ENCODE peak calls at places on chromosomes 13 and 19, in seven cellular contexts. One of them, this sample, is unnamed.

GRCh38 chr19:4051175-4052101 is 15.3 kb downstream of the ZBTB7A start:
- DNase-seq in brain microvascular endothelial cell: peak
- DNase-seq in kidney: no peak
- DNase-seq in MCF 10A: peak
- DNase-seq in mucosa of descending colon: peak
- DNase-seq in GM23338: no peak
- DNase-seq in thyroid gland: no peak
- DNase-seq in this sample: no peak

GRCh38 chr13:96052655-96053002 is 572 bp downstream of the UGGT2 start:
- DNase-seq in MCF 10A: peak
- DNase-seq in GM23338: peak
- DNase-seq in thyroid gland: no peak
- DNase-seq in brain microvascular endothelial cell: peak
- DNase-seq in mucosa of descending colon: no peak
- DNase-seq in kidney: no peak
- DNase-seq in this sample: no peak

GRCh38 chr13:43113603-43114002 is 90.2 kb downstream of the DNAJC15 start:
- DNase-seq in thyroid gland: no peak
- DNase-seq in brain microvascular endothelial cell: no peak
- DNase-seq in kidney: no peak
- DNase-seq in GM23338: no peak
- DNase-seq in MCF 10A: no peak
- DNase-seq in mucosa of descending colon: no peak
- DNase-seq in this sample: no peak

GRCh38 chr13:85469320-85469719 is 329.9 kb downstream of the SLITRK6 start:
- DNase-seq in brain microvascular endothelial cell: no peak
- DNase-seq in thyroid gland: no peak
- DNase-seq in GM23338: no peak
- DNase-seq in kidney: no peak
- DNase-seq in mucosa of descending colon: no peak
- DNase-seq in MCF 10A: no peak
- DNase-seq in this sample: no peak

GRCh38 chr19:55208880-55209429 is 346 bp downstream of the PTPRH start:
- DNase-seq in thyroid gland: no peak
- DNase-seq in kidney: peak
- DNase-seq in MCF 10A: no peak
- DNase-seq in mucosa of descending colon: no peak
- DNase-seq in GM23338: no peak
- DNase-seq in brain microvascular endothelial cell: no peak
- DNase-seq in this sample: no peak

GRCh38 chr19:10404888-10405808 is 1.8 kb upstream of the CDC37 start:
- DNase-seq in brain microvascular endothelial cell: no peak
- DNase-seq in thyroid gland: no peak
- DNase-seq in mucosa of descending colon: peak
- DNase-seq in MCF 10A: no peak
- DNase-seq in GM23338: peak
- DNase-seq in kidney: no peak
- DNase-seq in this sample: no peak

GRCh38 chr19:50349277-50350057 is 16.0 kb downstream of the NAPSA start:
- DNase-seq in thyroid gland: no peak
- DNase-seq in GM23338: peak
- DNase-seq in brain microvascular endothelial cell: no peak
- DNase-seq in kidney: no peak
- DNase-seq in mucosa of descending colon: no peak
- DNase-seq in MCF 10A: no peak
- DNase-seq in this sample: no peak

GRCh38 chr19:15124572-15125231 is 17.5 kb downstream of the SYDE1 start:
- DNase-seq in MCF 10A: peak
- DNase-seq in mucosa of descending colon: peak
- DNase-seq in brain microvascular endothelial cell: no peak
- DNase-seq in thyroid gland: peak
- DNase-seq in GM23338: peak
- DNase-seq in kidney: no peak
- DNase-seq in this sample: no peak

GRCh38 chr13:25898991-25899390 is 152.8 kb downstream of the SHISA2 start:
- DNase-seq in thyroid gland: no peak
- DNase-seq in MCF 10A: no peak
- DNase-seq in kidney: no peak
- DNase-seq in GM23338: no peak
- DNase-seq in brain microvascular endothelial cell: no peak
- DNase-seq in mucosa of descending colon: no peak
- DNase-seq in this sample: no peak

DNA sequence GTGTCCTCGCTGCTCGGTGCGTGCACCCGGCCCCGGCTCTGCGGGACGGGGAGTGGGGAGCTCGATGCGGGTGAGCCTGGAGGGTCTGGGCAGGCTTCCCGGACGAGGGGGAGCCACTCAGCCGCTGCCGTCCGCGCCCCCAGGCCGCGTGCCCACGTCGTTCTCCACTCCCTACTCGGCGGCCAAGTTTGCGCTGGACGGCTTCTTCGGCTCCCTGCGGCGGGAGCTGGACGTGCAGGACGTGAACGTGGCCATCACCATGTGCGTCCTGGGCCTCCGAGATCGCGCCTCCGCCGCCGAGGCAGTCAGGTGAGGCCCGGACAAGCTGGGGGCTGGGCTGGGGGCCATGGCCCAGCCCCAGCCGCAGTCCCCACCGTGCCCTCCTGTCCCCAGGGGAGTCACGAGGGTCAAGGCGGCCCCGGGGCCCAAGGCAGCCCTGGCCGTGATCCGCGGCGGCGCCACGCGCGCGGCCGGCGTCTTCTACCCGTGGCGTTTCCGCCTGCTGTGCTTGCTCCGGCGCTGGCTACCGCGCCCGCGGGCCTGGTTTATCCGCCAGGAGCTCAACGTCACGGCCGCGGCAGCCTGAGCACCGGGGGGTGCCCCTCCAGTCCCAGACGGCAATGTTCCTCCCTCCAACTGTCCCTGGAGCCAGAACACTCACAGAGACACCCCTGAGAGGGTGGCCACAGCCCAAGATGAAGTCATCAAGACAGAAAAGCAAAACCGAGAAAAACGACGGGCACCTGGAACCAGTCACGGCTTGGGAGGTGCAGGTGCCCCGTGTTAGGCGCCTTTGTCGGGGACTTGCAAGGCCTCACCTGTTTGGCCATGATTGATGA is 2.5 kb upstream of the RPL36 start:
- DNase-seq in kidney: no peak
- DNase-seq in GM23338: no peak
- DNase-seq in thyroid gland: no peak
- DNase-seq in mucosa of descending colon: peak
- DNase-seq in MCF 10A: no peak
- DNase-seq in brain microvascular endothelial cell: no peak
- DNase-seq in this sample: no peak
- TF ChIP-seq CTCF in kidney: no peak
- TF ChIP-seq CTCF in GM23338: no peak
- TF ChIP-seq CTCF in thyroid gland: no peak
- TF ChIP-seq CTCF in mucosa of descending colon: no peak
- TF ChIP-seq CTCF in MCF 10A: no peak
- TF ChIP-seq CTCF in brain microvascular endothelial cell: no peak
- TF ChIP-seq CTCF in this sample: no peak

GRCh38 chr19:959935-960502 is 24.1 kb upstream of the WDR18 start:
- DNase-seq in MCF 10A: no peak
- DNase-seq in kidney: peak
- DNase-seq in brain microvascular endothelial cell: no peak
- DNase-seq in thyroid gland: no peak
- DNase-seq in mucosa of descending colon: no peak
- DNase-seq in GM23338: peak
- DNase-seq in this sample: no peak
- TF ChIP-seq CTCF in MCF 10A: no peak
- TF ChIP-seq CTCF in kidney: no peak
- TF ChIP-seq CTCF in brain microvascular endothelial cell: peak
- TF ChIP-seq CTCF in thyroid gland: no peak
- TF ChIP-seq CTCF in mucosa of descending colon: no peak
- TF ChIP-seq CTCF in GM23338: peak
- TF ChIP-seq CTCF in this sample: no peak

GRCh38 chr13:27461940-27462584 is 11.7 kb upstream of the MTIF3 start:
- DNase-seq in thyroid gland: no peak
- DNase-seq in GM23338: no peak
- DNase-seq in kidney: no peak
- DNase-seq in mucosa of descending colon: no peak
- DNase-seq in MCF 10A: no peak
- DNase-seq in brain microvascular endothelial cell: no peak
- DNase-seq in this sample: no peak
- TF ChIP-seq CTCF in thyroid gland: no peak
- TF ChIP-seq CTCF in GM23338: no peak
- TF ChIP-seq CTCF in kidney: no peak
- TF ChIP-seq CTCF in mucosa of descending colon: no peak
- TF ChIP-seq CTCF in MCF 10A: no peak
- TF ChIP-seq CTCF in brain microvascular endothelial cell: no peak
- TF ChIP-seq CTCF in this sample: no peak

DNA sequence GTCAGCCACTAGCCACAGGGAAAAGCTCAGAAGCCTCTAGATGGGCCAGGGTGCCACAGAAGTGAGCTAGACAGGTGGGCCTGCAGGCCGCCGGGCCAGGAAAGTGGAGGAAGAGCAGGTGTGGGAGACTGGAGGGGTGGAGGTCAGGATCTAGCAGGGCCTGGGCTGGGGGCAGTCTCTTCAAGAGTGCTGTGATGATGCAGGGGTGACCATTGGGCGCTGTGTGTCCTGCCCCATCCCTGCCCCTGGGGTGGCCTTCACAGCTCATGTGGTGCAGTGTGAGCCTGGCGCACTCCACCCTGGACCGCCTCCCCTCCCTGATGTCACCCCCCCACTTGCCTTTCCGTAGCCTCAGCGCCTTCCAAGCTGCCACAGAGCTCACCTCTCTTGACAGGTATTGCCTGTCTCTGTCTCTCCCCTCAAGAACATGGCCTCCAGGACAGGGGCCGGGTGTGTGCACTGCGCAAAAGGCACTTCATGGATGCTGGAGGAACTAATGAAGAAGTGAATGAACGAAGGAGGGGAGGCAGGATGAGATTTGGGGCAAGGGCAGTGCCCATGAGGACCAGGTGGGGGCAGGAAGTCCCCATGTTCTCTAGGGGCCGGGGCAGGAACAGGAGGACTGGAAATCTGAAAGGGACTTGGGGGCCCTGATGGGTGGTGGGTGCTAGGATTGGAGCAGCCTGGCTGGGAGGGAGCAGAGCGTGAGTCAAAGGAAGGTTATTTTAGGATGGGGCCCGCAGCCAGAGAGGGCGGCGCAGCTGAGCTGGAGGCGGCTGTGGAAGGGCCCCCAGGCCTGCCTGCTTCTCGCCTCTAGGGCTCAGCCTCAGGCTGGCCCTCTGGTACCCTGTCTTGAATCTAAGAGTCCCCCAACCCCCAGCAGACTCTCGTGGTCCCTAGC is 6.6 kb downstream of the SSBP4 start:
- DNase-seq in MCF 10A: no peak
- DNase-seq in brain microvascular endothelial cell: peak
- DNase-seq in kidney: no peak
- DNase-seq in GM23338: peak
- DNase-seq in mucosa of descending colon: peak
- DNase-seq in thyroid gland: no peak
- DNase-seq in this sample: no peak
- TF ChIP-seq CTCF in MCF 10A: no peak
- TF ChIP-seq CTCF in brain microvascular endothelial cell: peak
- TF ChIP-seq CTCF in kidney: no peak
- TF ChIP-seq CTCF in GM23338: peak
- TF ChIP-seq CTCF in mucosa of descending colon: no peak
- TF ChIP-seq CTCF in thyroid gland: no peak
- TF ChIP-seq CTCF in this sample: no peak

GRCh38 chr13:98846521-98846920 is 94.0 kb upstream of the SLC15A1 start:
- DNase-seq in brain microvascular endothelial cell: no peak
- DNase-seq in thyroid gland: no peak
- DNase-seq in mucosa of descending colon: no peak
- DNase-seq in GM23338: no peak
- DNase-seq in MCF 10A: no peak
- DNase-seq in kidney: no peak
- DNase-seq in this sample: no peak

GRCh38 chr13:98842858-98843481 is 90.5 kb upstream of the SLC15A1 start:
- DNase-seq in kidney: peak
- DNase-seq in mucosa of descending colon: peak
- DNase-seq in GM23338: peak
- DNase-seq in thyroid gland: peak
- DNase-seq in brain microvascular endothelial cell: peak
- DNase-seq in MCF 10A: peak
- DNase-seq in this sample: peak

GRCh38 chr13:98845726-98846125 is 93.3 kb upstream of the SLC15A1 start:
- DNase-seq in mucosa of descending colon: no peak
- DNase-seq in thyroid gland: no peak
- DNase-seq in brain microvascular endothelial cell: no peak
- DNase-seq in GM23338: no peak
- DNase-seq in kidney: no peak
- DNase-seq in MCF 10A: no peak
- DNase-seq in this sample: no peak

GRCh38 chr13:98842074-98842473 is 89.6 kb upstream of the SLC15A1 start:
- DNase-seq in brain microvascular endothelial cell: no peak
- DNase-seq in MCF 10A: no peak
- DNase-seq in mucosa of descending colon: no peak
- DNase-seq in thyroid gland: peak
- DNase-seq in kidney: no peak
- DNase-seq in GM23338: no peak
- DNase-seq in this sample: no peak

GRCh38 chr13:98843482-98843877 is 91.0 kb upstream of the SLC15A1 start:
- DNase-seq in thyroid gland: no peak
- DNase-seq in brain microvascular endothelial cell: no peak
- DNase-seq in kidney: no peak
- DNase-seq in MCF 10A: no peak
- DNase-seq in mucosa of descending colon: no peak
- DNase-seq in GM23338: no peak
- DNase-seq in this sample: no peak
- TF ChIP-seq CTCF in thyroid gland: no peak
- TF ChIP-seq CTCF in brain microvascular endothelial cell: no peak
- TF ChIP-seq CTCF in kidney: no peak
- TF ChIP-seq CTCF in MCF 10A: no peak
- TF ChIP-seq CTCF in mucosa of descending colon: no peak
- TF ChIP-seq CTCF in GM23338: no peak
- TF ChIP-seq CTCF in this sample: no peak

GRCh38 chr19:474126-475078 is 13.6 kb upstream of the SHC2 start:
- DNase-seq in kidney: no peak
- DNase-seq in brain microvascular endothelial cell: no peak
- DNase-seq in mucosa of descending colon: no peak
- DNase-seq in GM23338: peak
- DNase-seq in MCF 10A: no peak
- DNase-seq in thyroid gland: no peak
- DNase-seq in this sample: no peak
- TF ChIP-seq CTCF in kidney: no peak
- TF ChIP-seq CTCF in brain microvascular endothelial cell: no peak
- TF ChIP-seq CTCF in mucosa of descending colon: no peak
- TF ChIP-seq CTCF in GM23338: no peak
- TF ChIP-seq CTCF in MCF 10A: no peak
- TF ChIP-seq CTCF in thyroid gland: no peak
- TF ChIP-seq CTCF in this sample: no peak

DNA sequence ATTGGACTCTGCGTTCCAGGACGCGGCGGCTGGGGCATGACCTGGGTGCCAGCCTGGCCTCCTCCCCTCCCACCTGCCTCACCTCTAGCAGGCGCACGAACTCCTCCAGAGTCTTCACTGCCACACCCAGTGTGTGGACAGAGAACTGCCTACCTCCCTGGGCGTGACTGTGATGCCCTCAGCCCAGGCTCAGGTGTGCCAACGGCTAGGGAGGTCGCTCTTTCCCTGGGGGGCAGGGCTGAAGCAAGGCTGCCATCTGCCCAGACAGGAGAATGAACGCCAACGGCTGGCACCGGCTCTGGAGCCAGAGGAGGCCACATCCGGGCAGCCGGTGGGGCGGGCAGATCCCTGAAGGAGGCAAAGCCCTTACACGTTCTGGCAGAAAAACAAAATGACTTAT is 11.3 kb downstream of the NANOS3 start:
- DNase-seq in MCF 10A: peak
- DNase-seq in brain microvascular endothelial cell: no peak
- DNase-seq in thyroid gland: no peak
- DNase-seq in kidney: no peak
- DNase-seq in mucosa of descending colon: peak
- DNase-seq in GM23338: no peak
- DNase-seq in this sample: no peak
- TF ChIP-seq CTCF in MCF 10A: no peak
- TF ChIP-seq CTCF in brain microvascular endothelial cell: no peak
- TF ChIP-seq CTCF in thyroid gland: no peak
- TF ChIP-seq CTCF in kidney: no peak
- TF ChIP-seq CTCF in mucosa of descending colon: no peak
- TF ChIP-seq CTCF in GM23338: no peak
- TF ChIP-seq CTCF in this sample: no peak

GRCh38 chr13:30654430-30654829 is 36.7 kb downstream of the USPL1 start:
- DNase-seq in mucosa of descending colon: no peak
- DNase-seq in thyroid gland: no peak
- DNase-seq in brain microvascular endothelial cell: no peak
- DNase-seq in GM23338: no peak
- DNase-seq in MCF 10A: no peak
- DNase-seq in kidney: no peak
- DNase-seq in this sample: no peak
- TF ChIP-seq CTCF in mucosa of descending colon: no peak
- TF ChIP-seq CTCF in thyroid gland: no peak
- TF ChIP-seq CTCF in brain microvascular endothelial cell: no peak
- TF ChIP-seq CTCF in GM23338: no peak
- TF ChIP-seq CTCF in MCF 10A: no peak
- TF ChIP-seq CTCF in kidney: no peak
- TF ChIP-seq CTCF in this sample: no peak